ENCODE peak calls at places on chromosomes 4 and X, in seven cellular contexts. N is HCT116, W is SK-N-SH, S is K562, U is GM12878, X is HepG2, O is H1. F is an unnamed sample.

GRCh38 chr4:162201673-162202072 is 37.9 kb upstream of the FSTL5 start:
- DNase-seq in N (no peak), W (no peak), S (no peak), U (no peak), X (no peak), O (no peak), F (no peak)

GRCh38 chrX:30713061-30713525 is 59.9 kb downstream of the GK start:
- DNase-seq in N (peak; percentile 21), W (peak; percentile 51), S (peak; percentile 5), U (peak; percentile 85), X (peak; percentile 40), O (peak; percentile 0), F (peak; percentile 79)

GRCh38 chr4:168574581-168575295 is 77.9 kb downstream of the PALLD start:
- DNase-seq in N (peak; percentile 95), W (no peak), S (no peak), U (no peak), X (no peak), O (no peak), F (no peak)

GRCh38 chrX:38212246-38212645 is 8.4 kb downstream of the SRPX start:
- DNase-seq in N (no peak), W (no peak), S (no peak), U (no peak), X (no peak), O (no peak), F (no peak)

GRCh38 chr4:108172780-108173598 is 4.3 kb upstream of the LEF1 start:
- DNase-seq in N (no peak), W (peak; percentile 83), S (peak; percentile 84), U (no peak), X (peak; percentile 41), O (no peak), F (peak; percentile 15)

GRCh38 chr4:176125063-176125462 is 59.4 kb downstream of the WDR17 start:
- DNase-seq in N (no peak), W (no peak), S (no peak), U (no peak), X (no peak), O (no peak), F (no peak)

GRCh38 chr4:8238061-8238511 is 31.5 kb upstream of the HTRA3 start:
- DNase-seq in N (no peak), W (no peak), S (no peak), U (no peak), X (no peak), O (no peak), F (no peak)

GRCh38 chr4:100907465-100908454 is 389.9 kb upstream of the EMCN start:
- DNase-seq in N (no peak), W (no peak), S (no peak), U (no peak), X (peak; percentile 7), O (no peak), F (peak; percentile 59)

GRCh38 chrX:100680756-100681155 is 36.8 kb downstream of the SRPX2 start:
- DNase-seq in N (no peak), W (no peak), S (no peak), U (no peak), X (no peak), O (no peak), F (no peak)

GRCh38 chrX:10519761-10520160 is 100.6 kb downstream of the MID1 start:
- DNase-seq in N (no peak), W (no peak), S (no peak), U (no peak), X (no peak), O (no peak), F (no peak)

GRCh38 chrX:1231850-1232505 is 19.5 kb upstream of the CRLF2 start:
- DNase-seq in N (no peak), W (no peak), S (no peak), U (no peak), X (no peak), O (no peak), F (no peak)

GRCh38 chr4:99723555-99724450 is 66.2 kb upstream of the C4orf54 start:
- DNase-seq in N (peak; percentile 10), W (peak; percentile 4), S (peak; percentile 26), U (no peak), X (peak; percentile 58), O (no peak), F (peak; percentile 11)

GRCh38 chrX:88613338-88613737 is 133.7 kb upstream of the CPXCR1 start:
- DNase-seq in N (no peak), W (peak; percentile 1), S (no peak), U (no peak), X (peak; percentile 56), O (no peak), F (peak; percentile 1)

GRCh38 chr4:152380919-152381318 is 155.0 kb downstream of the FBXW7 start:
- DNase-seq in N (no peak), W (no peak), S (no peak), U (no peak), X (no peak), O (no peak), F (no peak)

GRCh38 chrX:153646620-153647373 is at the start of gene DUSP9:
- DNase-seq in N (no peak), W (peak; percentile 77), S (peak; percentile 79), U (no peak), X (peak; percentile 83), O (no peak), F (peak; percentile 76)

GRCh38 chr4:89242864-89243740 is 64.5 kb downstream of the GPRIN3 start:
- DNase-seq in N (no peak), W (no peak), S (no peak), U (no peak), X (no peak), O (no peak), F (no peak)

GRCh38 chr4:68883870-68884269 is 67.7 kb downstream of the UGT2A3 start:
- DNase-seq in N (no peak), W (no peak), S (no peak), U (no peak), X (peak; percentile 82), O (no peak), F (no peak)

GRCh38 chr4:40948017-40948416 is 198.3 kb downstream of the NSUN7 start:
- DNase-seq in N (no peak), W (no peak), S (no peak), U (no peak), X (no peak), O (no peak), F (no peak)

GRCh38 chr4:1246111-1246881 is 2.6 kb downstream of the CTBP1 start:
- DNase-seq in N (no peak), W (peak; percentile 23), S (no peak), U (no peak), X (no peak), O (no peak), F (peak; percentile 76)

GRCh38 chr4:48778431-48779094 is 1.5 kb downstream of the FRYL start:
- DNase-seq in N (no peak), W (peak; percentile 6), S (no peak), U (no peak), X (peak; percentile 19), O (no peak), F (peak; percentile 4)

GRCh38 chr4:866761-867390 is 40.9 kb upstream of the CPLX1 start:
- DNase-seq in N (no peak), W (no peak), S (peak; percentile 34), U (no peak), X (no peak), O (no peak), F (no peak)

GRCh38 chr4:161336016-161336415 is 827.8 kb downstream of the FSTL5 start:
- DNase-seq in N (no peak), W (no peak), S (no peak), U (no peak), X (no peak), O (no peak), F (no peak)

GRCh38 chrX:70924294-70924693 is 6.6 kb downstream of the SLC7A3 start:
- DNase-seq in N (no peak), W (no peak), S (no peak), U (no peak), X (no peak), O (no peak), F (no peak)

GRCh38 chr4:175371091-175371490 is 441.0 kb downstream of the GPM6A start:
- DNase-seq in N (no peak), W (no peak), S (no peak), U (no peak), X (no peak), O (no peak), F (no peak)

GRCh38 chr4:158710814-158711213 is 12.4 kb downstream of the PPID start:
- DNase-seq in N (no peak), W (no peak), S (no peak), U (no peak), X (no peak), O (no peak), F (no peak)

GRCh38 chr4:115113382-115114106 is at the start of gene NDST4:
- DNase-seq in N (no peak), W (no peak), S (no peak), U (no peak), X (no peak), O (no peak), F (peak; percentile 5)

GRCh38 chrX:69063486-69063885 is 101.8 kb downstream of the PJA1 start:
- DNase-seq in N (no peak), W (no peak), S (no peak), U (no peak), X (no peak), O (no peak), F (no peak)

GRCh38 chr4:30614771-30615170 is 105.4 kb upstream of the PCDH7 start:
- DNase-seq in N (no peak), W (no peak), S (no peak), U (no peak), X (no peak), O (no peak), F (no peak)
- TF ChIP-seq JUND in N (no peak), W (no peak), S (no peak), U (no peak), X (no peak), O (no peak), F (no peak)

GRCh38 chr4:142264961-142265360 is 581.1 kb downstream of the INPP4B start:
- DNase-seq in N (no peak), W (no peak), S (no peak), U (no peak), X (no peak), O (no peak), F (no peak)
- TF ChIP-seq JUND in N (no peak), W (no peak), S (no peak), U (no peak), X (no peak), O (no peak), F (no peak)

DNA sequence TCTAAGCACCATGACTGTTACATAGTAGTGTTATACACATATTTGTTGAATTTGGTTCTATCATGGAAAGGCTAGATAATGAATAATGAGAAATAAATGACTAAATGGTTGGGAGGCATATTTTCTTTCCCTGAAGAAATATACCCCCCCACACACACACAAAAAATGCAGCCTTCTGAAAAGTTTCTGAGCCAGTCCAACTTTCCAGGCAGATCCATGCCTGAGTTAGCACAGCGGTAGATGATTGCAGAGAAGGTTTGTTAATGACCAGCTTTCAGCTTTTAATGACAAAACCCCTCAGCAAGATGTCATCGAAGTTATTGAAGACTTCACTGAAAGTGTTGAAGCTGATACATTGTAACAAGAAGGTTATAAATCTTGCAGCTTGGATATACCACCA is 61.4 kb downstream of the GBA3 start:
- DNase-seq in N (no peak), W (no peak), S (no peak), U (no peak), X (no peak), O (no peak), F (no peak)
- TF ChIP-seq JUND in N (no peak), W (no peak), S (no peak), U (no peak), X (no peak), O (no peak), F (no peak)

DNA sequence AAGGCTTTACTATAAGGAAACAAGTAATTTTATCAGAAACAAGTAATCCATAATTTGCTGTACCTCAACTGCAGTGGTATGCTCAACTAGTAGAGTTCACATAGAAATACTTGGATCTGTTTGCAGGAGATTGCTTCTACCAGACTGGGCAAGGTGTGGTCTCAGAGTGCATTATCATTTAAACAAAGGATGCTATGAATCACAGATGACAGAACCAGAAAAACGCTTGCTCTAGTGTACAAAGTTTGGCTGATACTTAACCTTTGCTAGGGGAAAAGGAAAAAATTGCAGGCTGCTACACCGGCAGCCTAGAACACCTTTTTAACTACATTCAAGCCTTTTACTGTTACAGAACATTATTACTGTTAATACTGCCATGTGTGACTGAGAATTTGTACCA is 97.1 kb downstream of the ENOX2 start:
- DNase-seq in N (no peak), W (no peak), S (no peak), U (no peak), X (no peak), O (no peak), F (no peak)
- TF ChIP-seq JUND in N (no peak), W (no peak), S (no peak), U (no peak), X (no peak), O (no peak), F (no peak)

F was measured in T47D.